ENCODE peak calls at places on chromosomes 3 and 15, in five cellular contexts. G is stomach, Q is upper lobe of right lung, R is AG09309, M is right lobe of liver. J is an unnamed sample.

GRCh38 chr15:33126559-33127290 is 67.8 kb downstream of the FMN1 start:
- DNase-seq in G (peak; percentile 67), R (peak; percentile 94), M (peak; percentile 49), Q (peak; percentile 67), J (peak; percentile 70)

GRCh38 chr15:25175033-25175788 is 220.4 kb downstream of the SNRPN start:
- DNase-seq in Q (peak; percentile 51), G (peak; percentile 17), R (no peak), M (peak; percentile 28), J (peak; percentile 15)

GRCh38 chr3:168545591-168545990 is 449.9 kb upstream of the GOLIM4 start:
- DNase-seq in Q (no peak), M (no peak), G (no peak), R (no peak), J (no peak)

GRCh38 chr3:19891740-19892139 is 42.3 kb downstream of the EFHB start:
- DNase-seq in R (no peak), M (no peak), G (no peak), Q (no peak), J (no peak)

GRCh38 chr3:146884291-146884690 is 279.1 kb upstream of the PLSCR5 start:
- DNase-seq in G (no peak), Q (no peak), M (no peak), R (no peak), J (no peak)

GRCh38 chr3:11186318-11186692 is 32.0 kb downstream of the HRH1 start:
- DNase-seq in G (no peak), M (no peak), R (no peak), Q (no peak), J (no peak)

GRCh38 chr15:90863987-90864386 is 4.4 kb upstream of the FURIN start:
- DNase-seq in G (no peak), M (no peak), R (no peak), Q (no peak), J (no peak)

GRCh38 chr3:63872135-63872924 is 8.7 kb downstream of the ATXN7 start:
- DNase-seq in Q (no peak), G (no peak), M (no peak), R (peak; percentile 62), J (no peak)

GRCh38 chr15:38904298-38904697 is 339.7 kb upstream of the RASGRP1 start:
- DNase-seq in R (no peak), Q (no peak), G (no peak), M (no peak), J (peak; percentile 47)

GRCh38 chr3:38009807-38010591 is 19.4 kb downstream of the VILL start:
- DNase-seq in G (no peak), R (no peak), Q (peak; percentile 58), M (no peak), J (peak; percentile 41)

GRCh38 chr3:15427981-15428380 is 583 bp downstream of the EAF1 start:
- DNase-seq in M (peak; percentile 64), R (no peak), Q (no peak), G (no peak), J (no peak)

GRCh38 chr3:161028485-161029018 is 76.6 kb downstream of the B3GALNT1 start:
- DNase-seq in G (no peak), R (no peak), M (no peak), Q (no peak), J (no peak)

GRCh38 chr15:100887211-100887913 is 7.7 kb downstream of the ALDH1A3 start:
- DNase-seq in Q (no peak), R (no peak), M (no peak), G (no peak), J (no peak)

GRCh38 chr15:66650433-66650832 is 51.6 kb upstream of the SMAD6 start:
- DNase-seq in M (peak; percentile 92), G (no peak), Q (peak; percentile 82), R (no peak), J (peak; percentile 83)

GRCh38 chr3:72177075-72178050 is 392.4 kb upstream of the PROK2 start:
- DNase-seq in G (peak; percentile 28), M (no peak), R (no peak), Q (peak; percentile 76), J (peak; percentile 65)

GRCh38 chr3:43173949-43174348 is 68.1 kb upstream of the POMGNT2 start:
- DNase-seq in R (no peak), M (no peak), Q (no peak), G (no peak), J (no peak)

GRCh38 chr3:27728195-27729087 is 6.3 kb upstream of the EOMES start:
- DNase-seq in G (no peak), M (no peak), R (no peak), Q (no peak), J (no peak)

GRCh38 chr3:127786358-127787070 is 35.8 kb downstream of the MGLL start:
- DNase-seq in Q (peak; percentile 79), M (peak; percentile 77), R (no peak), G (peak; percentile 53), J (peak; percentile 73)

GRCh38 chr3:8869613-8870012 is 93.7 kb downstream of the RAD18 start:
- DNase-seq in G (no peak), Q (no peak), R (peak; percentile 82), M (no peak), J (no peak)

GRCh38 chr15:50260969-50261496 is 4.5 kb downstream of the HDC start:
- DNase-seq in R (no peak), M (no peak), G (no peak), Q (no peak), J (no peak)

DNA sequence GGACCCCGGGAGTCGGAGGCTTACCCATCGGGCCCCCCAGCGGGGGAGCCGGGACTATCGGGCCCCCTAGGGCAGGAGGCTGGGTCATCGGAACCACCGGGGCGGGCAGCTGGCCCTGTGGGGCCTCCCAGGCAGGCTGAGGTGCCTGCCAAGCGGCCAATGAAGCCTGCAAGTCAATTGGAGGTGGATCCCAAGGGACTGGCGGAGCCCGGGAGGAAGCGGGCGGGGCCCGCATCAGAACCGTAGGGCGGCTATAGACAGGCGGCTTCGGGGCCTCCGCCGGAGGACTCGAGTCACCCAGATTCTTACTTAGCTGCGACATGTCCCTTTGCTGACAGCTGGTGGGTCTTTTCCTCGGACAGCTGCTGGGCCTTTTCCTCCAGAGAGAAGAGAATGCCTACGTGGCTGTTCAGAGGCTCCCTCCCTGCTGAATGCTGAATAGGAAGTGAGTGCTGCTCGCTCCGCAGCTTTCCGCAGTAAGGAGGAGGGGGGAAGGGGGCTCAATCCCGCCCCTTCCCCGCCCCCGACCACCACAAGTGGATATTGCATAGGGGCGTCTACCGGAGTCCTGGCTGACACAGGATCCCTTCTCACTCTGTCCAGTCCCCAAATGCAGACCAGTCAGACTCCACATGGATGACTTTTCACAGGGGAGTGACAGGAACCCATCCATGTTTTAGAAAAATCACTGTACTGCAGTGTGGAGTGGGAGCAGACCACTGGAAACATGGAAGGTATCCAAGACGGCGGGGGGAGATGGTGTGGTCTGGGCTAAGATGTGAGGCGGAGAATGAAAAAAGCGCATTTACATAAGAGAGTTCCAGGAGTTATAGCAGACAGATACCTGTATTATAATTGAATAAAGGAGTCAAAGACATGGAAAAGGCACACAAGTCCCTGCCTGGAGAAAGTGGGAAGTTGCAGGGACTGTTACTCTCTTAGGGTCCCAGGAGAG is at the start of gene MAGEL2:
- DNase-seq in M (no peak), G (no peak), Q (no peak), R (no peak), J (peak; percentile 28)
- H3K4me3 ChIP-seq in M (no peak within 1 kb of the TSS), G (peak within 1 kb of the TSS; percentile 20), Q (peak within 1 kb of the TSS; percentile 29), R (peak within 1 kb of the TSS; percentile 11), J (peak within 1 kb of the TSS; percentile 37)

GRCh38 chr3:40615110-40615915 is 90.6 kb downstream of the ZNF621 start:
- DNase-seq in Q (no peak), R (no peak), G (no peak), M (no peak), J (no peak)
- H3K4me3 ChIP-seq in Q (no peak overlapping the region), R (no peak overlapping the region), G (peak overlapping the region; percentile 29), M (no peak overlapping the region), J (peak overlapping the region; percentile 23)

GRCh38 chr3:12188328-12188648 is 29.6 kb upstream of the TIMP4 start:
- DNase-seq in M (no peak), R (no peak), G (no peak), Q (no peak), J (no peak)
- H3K4me3 ChIP-seq in M (no peak overlapping the region), R (no peak overlapping the region), G (no peak overlapping the region), Q (no peak overlapping the region), J (no peak overlapping the region)

GRCh38 chr15:34434627-34435305 is 2.8 kb downstream of the GOLGA8A start:
- DNase-seq in G (no peak), M (no peak), Q (no peak), R (no peak), J (no peak)
- H3K4me3 ChIP-seq in G (no peak overlapping the region), M (no peak overlapping the region), Q (no peak overlapping the region), R (no peak overlapping the region), J (no peak overlapping the region)

DNA sequence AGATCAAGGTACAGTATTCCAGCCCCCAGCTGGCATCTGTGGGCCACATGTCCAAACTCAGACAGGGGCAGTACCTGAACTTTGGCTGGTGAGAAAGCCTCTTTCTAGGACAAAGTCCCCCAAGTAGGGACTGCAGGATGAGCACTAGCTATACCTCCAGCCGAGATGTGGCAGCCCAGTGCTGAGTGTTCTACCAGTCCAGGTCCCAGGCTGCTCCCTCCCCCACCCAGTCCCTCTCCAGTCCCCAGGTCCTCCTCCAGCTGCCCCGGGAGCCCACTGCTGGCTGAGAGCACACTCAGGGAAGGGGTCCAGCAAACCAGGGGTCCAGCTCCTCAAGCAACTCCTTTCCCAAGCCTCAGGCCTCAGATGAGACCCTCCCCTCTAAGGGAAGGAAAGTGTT is 1.5 kb downstream of the SLC26A6 start:
- DNase-seq in G (no peak), R (no peak), Q (no peak), M (no peak), J (no peak)
- H3K4me3 ChIP-seq in G (peak overlapping the region; percentile 97), R (no peak overlapping the region), Q (no peak overlapping the region), M (no peak overlapping the region), J (no peak overlapping the region)

DNA sequence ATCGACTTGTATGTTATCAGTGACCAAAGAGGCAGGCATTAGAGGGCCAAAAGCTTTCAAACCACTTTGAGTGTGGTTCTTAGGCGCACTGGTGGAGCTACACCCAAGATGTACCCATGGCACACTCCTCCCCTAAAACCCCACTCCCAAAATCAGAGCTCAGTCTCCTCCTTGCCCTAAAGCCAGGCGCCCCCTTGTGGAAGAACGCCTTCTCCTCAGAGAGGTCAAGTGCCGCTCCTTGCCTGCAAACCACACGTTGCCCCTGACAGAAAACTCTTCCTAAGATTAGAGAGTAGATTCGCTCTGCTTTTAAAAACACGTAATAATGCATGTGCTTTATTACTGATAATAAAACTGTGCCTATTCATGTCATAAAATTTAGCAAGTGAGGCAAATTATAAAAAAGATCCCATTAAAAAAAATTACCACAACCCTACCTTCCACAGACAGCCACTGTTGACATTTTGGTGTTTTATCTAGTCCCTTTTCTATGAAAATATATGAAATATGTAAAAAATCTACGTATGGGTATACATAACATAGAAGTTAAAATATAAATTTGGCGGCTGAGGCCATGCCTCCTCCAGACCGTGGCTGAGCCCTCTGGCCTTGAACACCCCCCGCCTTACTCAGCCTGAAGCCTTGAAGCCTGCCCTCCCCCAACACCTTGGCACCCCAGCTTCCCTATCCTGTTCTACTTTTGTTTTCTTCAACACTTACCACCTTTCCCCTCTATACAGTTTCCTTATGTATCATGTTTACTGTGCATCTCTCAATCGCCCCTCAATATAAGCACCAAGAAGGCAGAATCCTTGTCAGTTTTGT is 33.5 kb downstream of the BCL2L10 start:
- DNase-seq in R (no peak), G (peak; percentile 89), Q (peak; percentile 89), M (peak; percentile 91), J (peak; percentile 88)
- H3K4me3 ChIP-seq in R (no peak overlapping the region), G (no peak overlapping the region), Q (no peak overlapping the region), M (peak overlapping the region; percentile 9), J (no peak overlapping the region)

J was measured in lower lobe of right lung.